ENCODE peak calls at places on chromosomes 13 and 19, in five cellular contexts. I is left lung, Y is NT2/D1, X is transverse colon, B is heart left ventricle. L is an unnamed sample. For H3K36me3, the result is how much of the 10 kb centered on the place peaks cover.

GRCh38 chr13:47794963-47795362 is 206.1 kb downstream of the SUCLA2 start:
- DNase-seq in I (no peak), Y (no peak), X (no peak), B (no peak), L (peak)

GRCh38 chr13:98447881-98448641 is 128.8 kb downstream of the STK24 start:
- DNase-seq in I (no peak), Y (peak), X (no peak), B (peak), L (peak)

GRCh38 chr13:26019881-26020535 is 31.8 kb downstream of the SHISA2 start:
- DNase-seq in I (no peak), Y (no peak), X (no peak), B (no peak), L (peak)

GRCh38 chr19:16509141-16510061 is 13.2 kb downstream of the C19orf44 start:
- DNase-seq in I (no peak), Y (no peak), X (no peak), B (peak), L (peak)

GRCh38 chr13:40814803-40815202 is 25.4 kb downstream of the SLC25A15 start:
- DNase-seq in I (no peak), Y (no peak), X (no peak), B (no peak), L (no peak)

GRCh38 chr13:110387451-110388140 is 80.5 kb downstream of the COL4A2 start:
- DNase-seq in I (no peak), Y (no peak), X (peak), B (peak), L (no peak)

GRCh38 chr13:111791131-111791530 is 275.8 kb upstream of the SOX1 start:
- DNase-seq in I (no peak), Y (no peak), X (no peak), B (no peak), L (no peak)

GRCh38 chr13:41268764-41269163 is 5.4 kb upstream of the MTRF1 start:
- DNase-seq in I (no peak), Y (peak), X (no peak), B (no peak), L (peak)

GRCh38 chr13:30373727-30374126 is 48.6 kb upstream of the UBE2L5 start:
- DNase-seq in I (peak), Y (no peak), X (peak), B (no peak), L (no peak)

GRCh38 chr13:106619688-106620555 is 52.0 kb upstream of the ARGLU1 start:
- DNase-seq in I (no peak), Y (peak), X (peak), B (no peak), L (peak)

GRCh38 chr19:38412491-38412890 is 9.6 kb downstream of the FAM98C start:
- DNase-seq in I (no peak), Y (no peak), X (no peak), B (no peak), L (no peak)

GRCh38 chr19:42074513-42075363 is 1.2 kb upstream of the ZNF574 start:
- DNase-seq in I (no peak), Y (no peak), X (peak), B (no peak), L (no peak)

GRCh38 chr13:107612376-107612775 is 603.0 kb downstream of the LIG4 start:
- DNase-seq in I (no peak), Y (no peak), X (no peak), B (no peak), L (no peak)

GRCh38 chr13:111363591-111363990 is 43.1 kb downstream of the TEX29 start:
- DNase-seq in I (no peak), Y (no peak), X (no peak), B (no peak), L (no peak)

GRCh38 chr13:46831588-46832194 is 34.7 kb upstream of the ESD start:
- DNase-seq in I (no peak), Y (peak), X (peak), B (no peak), L (peak)

GRCh38 chr13:106140476-106140875 is 395.0 kb downstream of the EFNB2 start:
- DNase-seq in I (no peak), Y (no peak), X (no peak), B (no peak), L (no peak)

GRCh38 chr19:30130356-30131122 is 188.5 kb downstream of the URI1 start:
- DNase-seq in I (no peak), Y (no peak), X (no peak), B (no peak), L (no peak)

GRCh38 chr19:48244289-48244688 is 11.4 kb downstream of the CARD8 start:
- DNase-seq in I (no peak), Y (no peak), X (no peak), B (no peak), L (peak)

GRCh38 chr13:46180393-46180792 is 1.6 kb downstream of the LCP1 start:
- DNase-seq in I (no peak), Y (no peak), X (no peak), B (no peak), L (no peak)

GRCh38 chr13:73416093-73416492 is 357.3 kb downstream of the KLF5 start:
- DNase-seq in I (no peak), Y (no peak), X (no peak), B (no peak), L (no peak)

GRCh38 chr13:47679391-47679790 is 321.7 kb downstream of the SUCLA2 start:
- DNase-seq in I (no peak), Y (no peak), X (no peak), B (no peak), L (peak)

GRCh38 chr19:18101268-18101667 is 3.7 kb downstream of the MAST3 start:
- DNase-seq in I (no peak), Y (no peak), X (no peak), B (no peak), L (no peak)

GRCh38 chr13:51802601-51803000 is 1.4 kb downstream of the DHRS12 start:
- DNase-seq in I (no peak), Y (no peak), X (no peak), B (no peak), L (no peak)

GRCh38 chr13:99996177-99996705 is 14.7 kb downstream of the ZIC2 start:
- DNase-seq in I (no peak), Y (no peak), X (no peak), B (no peak), L (no peak)

GRCh38 chr13:30422056-30422914 is at the start of gene UBE2L5:
- DNase-seq in I (peak), Y (no peak), X (peak), B (peak), L (peak)

GRCh38 chr19:46849610-46850009 is 1.0 kb downstream of the AP2S1 start:
- DNase-seq in I (peak), Y (no peak), X (no peak), B (peak), L (peak)

GRCh38 chr19:10855879-10856522 is 7.8 kb downstream of the C19orf38 start:
- DNase-seq in I (no peak), Y (no peak), X (no peak), B (no peak), L (peak)

GRCh38 chr13:108345016-108345415 is 75.5 kb downstream of the TNFSF13B start:
- DNase-seq in I (no peak), Y (no peak), X (no peak), B (no peak), L (no peak)

GRCh38 chr13:100484708-100485107 is 103.9 kb downstream of the GGACT start:
- DNase-seq in I (no peak), Y (no peak), X (peak), B (no peak), L (no peak)

GRCh38 chr13:42525035-42525504 is 48.9 kb upstream of the TNFSF11 start:
- DNase-seq in I (no peak), Y (no peak), X (no peak), B (no peak), L (no peak)

GRCh38 chr19:21221653-21222052 is 79.8 kb downstream of the ZNF431 start:
- DNase-seq in I (no peak), Y (no peak), X (no peak), B (no peak), L (no peak)

DNA sequence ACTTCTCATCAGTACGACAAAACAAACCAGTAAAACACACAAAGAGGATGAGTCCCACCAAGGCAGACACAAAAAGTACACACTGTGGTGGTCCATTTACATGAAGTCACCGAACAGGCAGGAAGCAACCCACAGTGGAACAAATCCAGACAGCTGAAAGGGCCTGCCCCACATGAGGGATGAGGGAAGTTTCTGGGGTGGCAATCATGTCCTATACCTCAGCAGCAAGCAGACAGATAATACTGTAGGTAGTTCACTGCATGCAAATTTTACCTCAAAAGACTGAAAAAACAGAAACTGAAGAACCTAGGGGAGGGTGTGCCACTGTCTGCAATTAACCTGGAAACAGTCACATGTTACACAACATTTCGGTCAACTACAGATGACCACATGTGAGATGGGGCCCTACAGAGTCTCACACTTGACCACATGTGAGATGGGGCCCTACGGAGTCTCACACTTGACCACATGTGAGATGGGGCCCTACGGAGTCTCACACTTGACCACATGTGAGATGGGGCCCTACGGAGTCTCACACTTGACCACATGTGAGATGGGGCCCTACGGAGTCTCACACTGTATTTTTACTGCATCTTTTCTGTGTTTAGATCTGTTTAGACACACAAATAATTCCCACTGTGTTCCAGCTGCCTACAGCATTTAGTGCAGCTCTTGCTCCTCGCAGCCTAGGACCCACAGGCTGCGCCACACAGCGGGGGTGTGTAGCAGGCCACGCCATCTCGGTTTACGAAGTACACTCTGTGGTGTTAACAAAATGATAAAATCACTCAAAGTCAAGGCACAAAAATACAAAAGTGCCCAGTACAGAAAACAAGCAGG is 22.2 kb downstream of the PCID2 start:
- DNase-seq in I (no peak), Y (no peak), X (no peak), B (no peak), L (no peak)
- H3K36me3 ChIP-seq in I (under half), Y (half or more), X (under half), B (half or more), L (under half)

GRCh38 chr19:19308373-19308772 is 11.9 kb downstream of the SUGP1 start:
- DNase-seq in I (no peak), Y (no peak), X (no peak), B (no peak), L (no peak)
- H3K36me3 ChIP-seq in I (under half), Y (half or more), X (under half), B (half or more), L (under half)

DNA sequence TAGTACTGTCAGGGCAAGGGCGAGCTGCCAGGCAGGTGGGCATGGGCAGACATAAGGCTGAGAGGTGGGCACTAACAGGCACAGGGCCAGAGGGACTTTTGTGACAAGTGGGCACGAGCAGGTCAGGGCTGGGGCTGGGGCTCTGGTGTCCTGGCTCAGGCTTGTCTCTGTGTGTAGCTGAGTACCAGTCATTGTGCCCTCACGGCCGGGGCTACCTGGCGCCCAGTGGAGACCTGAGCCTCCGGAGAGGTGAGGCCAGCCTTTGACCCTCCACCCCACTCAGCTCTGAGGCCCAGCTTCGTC is 21.6 kb downstream of the LTBP4 start:
- DNase-seq in I (no peak), Y (no peak), X (no peak), B (peak), L (no peak)
- H3K36me3 ChIP-seq in I (under half), Y (under half), X (under half), B (half or more), L (under half)

GRCh38 chr13:39376088-39376487 is 226.9 kb downstream of the LHFPL6 start:
- DNase-seq in I (no peak), Y (no peak), X (no peak), B (no peak), L (no peak)
- H3K36me3 ChIP-seq in I (under half), Y (under half), X (under half), B (under half), L (under half)

L was measured in cardiac muscle cell.